ENCODE peak calls at places on chromosomes 3 and 15, in four cellular contexts. One of them, this sample, is unnamed.

GRCh38 chr15:43799209-43799944 is 643 bp downstream of the SERINC4 start:
- DNase-seq in stimulated activated CD4-positive, alpha-beta T cell treated with anti-CD3 and anti-CD28 coated beads, Interleukin-1b, Interleukin-23, amount 100 ng/mL, for 48 hours: no peak
- DNase-seq in tibial artery: no peak
- DNase-seq in M059J: no peak
- DNase-seq in this sample: no peak

GRCh38 chr15:70098461-70099166 is 897 bp upstream of the TLE3 start:
- DNase-seq in stimulated activated CD4-positive, alpha-beta T cell treated with anti-CD3 and anti-CD28 coated beads, Interleukin-1b, Interleukin-23, amount 100 ng/mL, for 48 hours: peak; percentile 21
- DNase-seq in tibial artery: no peak
- DNase-seq in M059J: peak; percentile 24
- DNase-seq in this sample: peak; percentile 86

GRCh38 chr3:15527031-15527459 is 5.5 kb upstream of the COLQ start:
- DNase-seq in stimulated activated CD4-positive, alpha-beta T cell treated with anti-CD3 and anti-CD28 coated beads, Interleukin-1b, Interleukin-23, amount 100 ng/mL, for 48 hours: no peak
- DNase-seq in tibial artery: peak; percentile 66
- DNase-seq in M059J: no peak
- DNase-seq in this sample: peak; percentile 16

GRCh38 chr15:68843425-68844311 is 23.0 kb upstream of the ANP32A start:
- DNase-seq in stimulated activated CD4-positive, alpha-beta T cell treated with anti-CD3 and anti-CD28 coated beads, Interleukin-1b, Interleukin-23, amount 100 ng/mL, for 48 hours: peak; percentile 17
- DNase-seq in tibial artery: no peak
- DNase-seq in M059J: peak; percentile 18
- DNase-seq in this sample: no peak

GRCh38 chr15:80317389-80318169 is 65.6 kb upstream of the CTXND1 start:
- DNase-seq in stimulated activated CD4-positive, alpha-beta T cell treated with anti-CD3 and anti-CD28 coated beads, Interleukin-1b, Interleukin-23, amount 100 ng/mL, for 48 hours: peak; percentile 13
- DNase-seq in tibial artery: no peak
- DNase-seq in M059J: peak; percentile 58
- DNase-seq in this sample: peak; percentile 6

GRCh38 chr3:113571360-113571759 is 39.0 kb downstream of the SIDT1 start:
- DNase-seq in stimulated activated CD4-positive, alpha-beta T cell treated with anti-CD3 and anti-CD28 coated beads, Interleukin-1b, Interleukin-23, amount 100 ng/mL, for 48 hours: no peak
- DNase-seq in tibial artery: no peak
- DNase-seq in M059J: no peak
- DNase-seq in this sample: no peak

GRCh38 chr15:38354321-38354929 is 99.5 kb upstream of the FAM98B start:
- DNase-seq in stimulated activated CD4-positive, alpha-beta T cell treated with anti-CD3 and anti-CD28 coated beads, Interleukin-1b, Interleukin-23, amount 100 ng/mL, for 48 hours: peak; percentile 38
- DNase-seq in tibial artery: peak; percentile 67
- DNase-seq in M059J: peak; percentile 66
- DNase-seq in this sample: peak; percentile 60

GRCh38 chr3:76307556-76307955 is 522.2 kb upstream of the ZNF717 start:
- DNase-seq in stimulated activated CD4-positive, alpha-beta T cell treated with anti-CD3 and anti-CD28 coated beads, Interleukin-1b, Interleukin-23, amount 100 ng/mL, for 48 hours: no peak
- DNase-seq in tibial artery: no peak
- DNase-seq in M059J: no peak
- DNase-seq in this sample: no peak

GRCh38 chr3:30611613-30612421 is 5.4 kb downstream of the TGFBR2 start:
- DNase-seq in stimulated activated CD4-positive, alpha-beta T cell treated with anti-CD3 and anti-CD28 coated beads, Interleukin-1b, Interleukin-23, amount 100 ng/mL, for 48 hours: no peak
- DNase-seq in tibial artery: no peak
- DNase-seq in M059J: peak; percentile 82
- DNase-seq in this sample: no peak

GRCh38 chr3:184164648-184165330 is 9.6 kb downstream of the DVL3 start:
- DNase-seq in stimulated activated CD4-positive, alpha-beta T cell treated with anti-CD3 and anti-CD28 coated beads, Interleukin-1b, Interleukin-23, amount 100 ng/mL, for 48 hours: no peak
- DNase-seq in tibial artery: no peak
- DNase-seq in M059J: no peak
- DNase-seq in this sample: no peak

GRCh38 chr15:43771816-43772215 is 5.0 kb downstream of the ELL3 start:
- DNase-seq in stimulated activated CD4-positive, alpha-beta T cell treated with anti-CD3 and anti-CD28 coated beads, Interleukin-1b, Interleukin-23, amount 100 ng/mL, for 48 hours: no peak
- DNase-seq in tibial artery: peak; percentile 47
- DNase-seq in M059J: no peak
- DNase-seq in this sample: no peak

GRCh38 chr3:189355481-189356201 is 183.9 kb downstream of the TPRG1 start:
- DNase-seq in stimulated activated CD4-positive, alpha-beta T cell treated with anti-CD3 and anti-CD28 coated beads, Interleukin-1b, Interleukin-23, amount 100 ng/mL, for 48 hours: peak; percentile 39
- DNase-seq in tibial artery: no peak
- DNase-seq in M059J: peak; percentile 91
- DNase-seq in this sample: peak; percentile 52

GRCh38 chr3:170717410-170718402 is 131.8 kb upstream of the SLC7A14 start:
- DNase-seq in stimulated activated CD4-positive, alpha-beta T cell treated with anti-CD3 and anti-CD28 coated beads, Interleukin-1b, Interleukin-23, amount 100 ng/mL, for 48 hours: no peak
- DNase-seq in tibial artery: peak; percentile 36
- DNase-seq in M059J: peak; percentile 91
- DNase-seq in this sample: no peak

GRCh38 chr15:37112963-37113362 is 12.6 kb upstream of the MEIS2 start:
- DNase-seq in stimulated activated CD4-positive, alpha-beta T cell treated with anti-CD3 and anti-CD28 coated beads, Interleukin-1b, Interleukin-23, amount 100 ng/mL, for 48 hours: no peak
- DNase-seq in tibial artery: no peak
- DNase-seq in M059J: no peak
- DNase-seq in this sample: no peak

GRCh38 chr15:74995779-74996765 is 709 bp downstream of the SCAMP5 start:
- DNase-seq in stimulated activated CD4-positive, alpha-beta T cell treated with anti-CD3 and anti-CD28 coated beads, Interleukin-1b, Interleukin-23, amount 100 ng/mL, for 48 hours: peak; percentile 3
- DNase-seq in tibial artery: no peak
- DNase-seq in M059J: no peak
- DNase-seq in this sample: peak; percentile 50

GRCh38 chr3:126464093-126464492 is 11.6 kb downstream of the ZXDC start:
- DNase-seq in stimulated activated CD4-positive, alpha-beta T cell treated with anti-CD3 and anti-CD28 coated beads, Interleukin-1b, Interleukin-23, amount 100 ng/mL, for 48 hours: no peak
- DNase-seq in tibial artery: no peak
- DNase-seq in M059J: no peak
- DNase-seq in this sample: no peak

GRCh38 chr15:82137261-82137660 is 91.4 kb upstream of the MEX3B start:
- DNase-seq in stimulated activated CD4-positive, alpha-beta T cell treated with anti-CD3 and anti-CD28 coated beads, Interleukin-1b, Interleukin-23, amount 100 ng/mL, for 48 hours: no peak
- DNase-seq in tibial artery: no peak
- DNase-seq in M059J: peak; percentile 71
- DNase-seq in this sample: no peak

GRCh38 chr3:133989931-133990702 is 39.6 kb downstream of the SLCO2A1 start:
- DNase-seq in stimulated activated CD4-positive, alpha-beta T cell treated with anti-CD3 and anti-CD28 coated beads, Interleukin-1b, Interleukin-23, amount 100 ng/mL, for 48 hours: no peak
- DNase-seq in tibial artery: no peak
- DNase-seq in M059J: no peak
- DNase-seq in this sample: no peak

GRCh38 chr3:132598181-132598580 is 1.1 kb downstream of the ACKR4 start:
- DNase-seq in stimulated activated CD4-positive, alpha-beta T cell treated with anti-CD3 and anti-CD28 coated beads, Interleukin-1b, Interleukin-23, amount 100 ng/mL, for 48 hours: no peak
- DNase-seq in tibial artery: no peak
- DNase-seq in M059J: no peak
- DNase-seq in this sample: no peak

GRCh38 chr3:54999159-54999558 is 71.3 kb upstream of the LRTM1 start:
- DNase-seq in stimulated activated CD4-positive, alpha-beta T cell treated with anti-CD3 and anti-CD28 coated beads, Interleukin-1b, Interleukin-23, amount 100 ng/mL, for 48 hours: no peak
- DNase-seq in tibial artery: no peak
- DNase-seq in M059J: peak; percentile 90
- DNase-seq in this sample: peak; percentile 2

GRCh38 chr3:191549377-191549776 is 88.4 kb downstream of the PYDC2 start:
- DNase-seq in stimulated activated CD4-positive, alpha-beta T cell treated with anti-CD3 and anti-CD28 coated beads, Interleukin-1b, Interleukin-23, amount 100 ng/mL, for 48 hours: no peak
- DNase-seq in tibial artery: no peak
- DNase-seq in M059J: no peak
- DNase-seq in this sample: no peak

GRCh38 chr15:31158858-31159569 is 57.5 kb upstream of the TRPM1 start:
- DNase-seq in stimulated activated CD4-positive, alpha-beta T cell treated with anti-CD3 and anti-CD28 coated beads, Interleukin-1b, Interleukin-23, amount 100 ng/mL, for 48 hours: no peak
- DNase-seq in tibial artery: no peak
- DNase-seq in M059J: no peak
- DNase-seq in this sample: no peak

GRCh38 chr3:194271459-194272035 is 79.6 kb downstream of the CPN2 start:
- DNase-seq in stimulated activated CD4-positive, alpha-beta T cell treated with anti-CD3 and anti-CD28 coated beads, Interleukin-1b, Interleukin-23, amount 100 ng/mL, for 48 hours: no peak
- DNase-seq in tibial artery: no peak
- DNase-seq in M059J: no peak
- DNase-seq in this sample: no peak

GRCh38 chr3:133572158-133573053 is 1.1 kb upstream of the CDV3 start:
- DNase-seq in stimulated activated CD4-positive, alpha-beta T cell treated with anti-CD3 and anti-CD28 coated beads, Interleukin-1b, Interleukin-23, amount 100 ng/mL, for 48 hours: no peak
- DNase-seq in tibial artery: no peak
- DNase-seq in M059J: peak; percentile 64
- DNase-seq in this sample: no peak

GRCh38 chr3:127140501-127141460 is 52.1 kb upstream of the PRR23E start:
- DNase-seq in stimulated activated CD4-positive, alpha-beta T cell treated with anti-CD3 and anti-CD28 coated beads, Interleukin-1b, Interleukin-23, amount 100 ng/mL, for 48 hours: no peak
- DNase-seq in tibial artery: no peak
- DNase-seq in M059J: no peak
- DNase-seq in this sample: no peak

GRCh38 chr15:66288796-66289195 is 4.6 kb upstream of the DIS3L start:
- DNase-seq in stimulated activated CD4-positive, alpha-beta T cell treated with anti-CD3 and anti-CD28 coated beads, Interleukin-1b, Interleukin-23, amount 100 ng/mL, for 48 hours: no peak
- DNase-seq in tibial artery: no peak
- DNase-seq in M059J: no peak
- DNase-seq in this sample: no peak

GRCh38 chr3:117304681-117305080 is 595.1 kb downstream of the TUSC7 start:
- DNase-seq in stimulated activated CD4-positive, alpha-beta T cell treated with anti-CD3 and anti-CD28 coated beads, Interleukin-1b, Interleukin-23, amount 100 ng/mL, for 48 hours: no peak
- DNase-seq in tibial artery: no peak
- DNase-seq in M059J: no peak
- DNase-seq in this sample: no peak

GRCh38 chr3:187319699-187320302 is 28.3 kb upstream of the MASP1 start:
- DNase-seq in stimulated activated CD4-positive, alpha-beta T cell treated with anti-CD3 and anti-CD28 coated beads, Interleukin-1b, Interleukin-23, amount 100 ng/mL, for 48 hours: peak; percentile 49
- DNase-seq in tibial artery: peak; percentile 83
- DNase-seq in M059J: peak; percentile 84
- DNase-seq in this sample: peak; percentile 35

GRCh38 chr15:98018761-98019351 is 58.4 kb downstream of the ARRDC4 start:
- DNase-seq in stimulated activated CD4-positive, alpha-beta T cell treated with anti-CD3 and anti-CD28 coated beads, Interleukin-1b, Interleukin-23, amount 100 ng/mL, for 48 hours: no peak
- DNase-seq in tibial artery: no peak
- DNase-seq in M059J: no peak
- DNase-seq in this sample: no peak

GRCh38 chr3:107235923-107236315 is 141.3 kb upstream of the CCDC54 start:
- DNase-seq in stimulated activated CD4-positive, alpha-beta T cell treated with anti-CD3 and anti-CD28 coated beads, Interleukin-1b, Interleukin-23, amount 100 ng/mL, for 48 hours: peak; percentile 38
- DNase-seq in tibial artery: no peak
- DNase-seq in M059J: peak; percentile 93
- DNase-seq in this sample: peak; percentile 66